ENCODE peak calls at places on chromosomes 4 and X, in five cellular contexts. J is CD8-positive, alpha-beta memory T cell; K is naive thymus-derived CD4-positive, alpha-beta T cell; T is mammary epithelial cell; I is HCT116. V is an unnamed sample.

GRCh38 chr4:140096483-140096861 is 57.5 kb downstream of the MAML3 start:
- DNase-seq in T (no peak), K (no peak), I (no peak), J (no peak), V (no peak)

GRCh38 chr4:105061136-105061696 is 85.5 kb upstream of the TET2 start:
- DNase-seq in I (peak; percentile 28), T (peak; percentile 84), K (no peak), J (peak; percentile 3), V (no peak)

GRCh38 chr4:32864713-32865351 is 2144.7 kb downstream of the PCDH7 start:
- DNase-seq in T (no peak), I (no peak), K (no peak), J (no peak), V (no peak)

GRCh38 chr4:33381806-33382205 is 2661.6 kb downstream of the PCDH7 start:
- DNase-seq in T (no peak), I (no peak), K (no peak), J (no peak), V (no peak)

GRCh38 chrX:97740044-97740443 is 856.3 kb downstream of the RPA4 start:
- DNase-seq in I (no peak), K (no peak), T (peak; percentile 71), J (no peak), V (no peak)

GRCh38 chrX:102604327-102604726 is 5.0 kb downstream of the ARMCX5 start:
- DNase-seq in K (no peak), I (no peak), J (no peak), T (no peak), V (no peak)

GRCh38 chr4:151841107-151841506 is 80.3 kb upstream of the GATB start:
- DNase-seq in I (no peak), J (no peak), K (no peak), T (no peak), V (no peak)

GRCh38 chrX:40448793-40449192 is 132.0 kb upstream of the ATP6AP2 start:
- DNase-seq in J (no peak), T (no peak), I (no peak), K (no peak), V (no peak)

GRCh38 chr4:173436866-173437265 is 38.0 kb upstream of the SCRG1 start:
- DNase-seq in K (no peak), J (no peak), T (no peak), I (no peak), V (no peak)

GRCh38 chr4:26823583-26823982 is 37.1 kb upstream of the STIM2 start:
- DNase-seq in K (no peak), J (no peak), I (no peak), T (no peak), V (no peak)

GRCh38 chrX:49838374-49838773 is 9.3 kb downstream of the PAGE4 start:
- DNase-seq in T (peak; percentile 20), J (no peak), I (peak; percentile 16), K (no peak), V (no peak)

GRCh38 chrX:19121898-19122640 is at the start of gene ADGRG2:
- DNase-seq in K (no peak), T (peak; percentile 25), I (no peak), J (no peak), V (no peak)

GRCh38 chr4:182881928-182882327 is 35.3 kb downstream of the DCTD start:
- DNase-seq in I (no peak), J (no peak), T (no peak), K (no peak), V (no peak)

GRCh38 chrX:12396584-12396983 is 258.3 kb downstream of the FRMPD4 start:
- DNase-seq in T (no peak), K (no peak), J (no peak), I (no peak), V (no peak)

GRCh38 chrX:12403474-12404082 is 265.3 kb downstream of the FRMPD4 start:
- DNase-seq in K (no peak), T (peak; percentile 5), I (no peak), J (no peak), V (no peak)

GRCh38 chrX:12405306-12405705 is 267.0 kb downstream of the FRMPD4 start:
- DNase-seq in T (no peak), I (no peak), K (no peak), J (no peak), V (no peak)

GRCh38 chrX:12401252-12401651 is 263.0 kb downstream of the FRMPD4 start:
- DNase-seq in K (no peak), J (no peak), I (no peak), T (no peak), V (no peak)

DNA sequence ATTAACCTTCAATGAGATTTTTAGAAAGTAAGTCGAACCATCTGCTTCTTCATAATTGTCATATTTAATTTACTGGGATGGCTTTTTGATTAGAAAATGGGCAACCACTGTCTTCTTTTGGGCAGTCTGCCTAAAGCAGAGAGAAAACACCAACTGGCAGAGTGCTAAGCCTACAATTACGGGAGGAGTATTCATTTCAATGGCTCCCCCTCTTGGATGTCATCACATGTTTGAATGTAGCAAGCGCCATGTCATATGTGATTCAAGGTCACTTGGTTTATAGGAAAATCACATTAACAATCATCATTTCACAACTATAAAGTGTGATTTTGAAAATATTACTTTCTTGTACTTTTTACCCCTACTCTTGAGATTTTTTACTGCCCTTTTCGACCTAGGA is 261.9 kb downstream of the FRMPD4 start:
- DNase-seq in I (no peak), T (no peak), K (no peak), J (no peak), V (no peak)
- H3K27me3 ChIP-seq in I (no peaks in the 10 kb centered on the region), T (no peaks in the 10 kb centered on the region), K (no peaks in the 10 kb centered on the region), J (no peaks in the 10 kb centered on the region), V (no peaks in the 10 kb centered on the region)

DNA sequence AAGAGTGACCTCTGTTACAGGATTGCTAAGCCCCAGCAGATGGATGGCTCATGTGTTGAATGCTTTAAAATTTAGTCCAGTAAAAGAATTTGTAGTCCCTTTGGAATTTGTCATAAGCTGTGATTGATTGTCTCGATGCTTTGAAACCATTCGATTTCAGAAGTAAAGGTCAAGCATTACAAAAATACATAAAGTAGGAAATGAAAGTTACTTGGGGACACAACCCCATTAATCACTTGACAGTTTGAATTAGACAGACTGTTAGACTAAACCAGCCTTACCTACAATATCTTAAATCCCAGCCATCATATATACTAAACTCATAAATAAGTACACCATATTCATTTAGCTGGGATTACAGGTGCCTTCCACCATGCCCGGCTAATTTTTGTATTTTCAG is 6.6 kb downstream of the REST start:
- DNase-seq in I (no peak), J (no peak), T (no peak), K (no peak), V (no peak)
- H3K27ac ChIP-seq in I (no peak overlapping the region), J (no peak overlapping the region), T (no peak overlapping the region), K (no peak overlapping the region), V (no peak overlapping the region)

GRCh38 chr4:1058997-1059665 is 47.7 kb downstream of the FGFRL1 start:
- DNase-seq in J (no peak), T (no peak), K (no peak), I (no peak), V (no peak)

GRCh38 chr4:1057403-1057745 is 45.9 kb downstream of the FGFRL1 start:
- DNase-seq in T (no peak), K (no peak), I (no peak), J (no peak), V (no peak)

GRCh38 chr4:1058198-1058996 is 47.0 kb downstream of the FGFRL1 start:
- DNase-seq in K (no peak), T (no peak), I (no peak), J (no peak), V (no peak)

GRCh38 chr4:1055721-1056590 is 44.5 kb downstream of the FGFRL1 start:
- DNase-seq in K (peak; percentile 87), J (peak; percentile 93), T (no peak), I (no peak), V (peak; percentile 70)

DNA sequence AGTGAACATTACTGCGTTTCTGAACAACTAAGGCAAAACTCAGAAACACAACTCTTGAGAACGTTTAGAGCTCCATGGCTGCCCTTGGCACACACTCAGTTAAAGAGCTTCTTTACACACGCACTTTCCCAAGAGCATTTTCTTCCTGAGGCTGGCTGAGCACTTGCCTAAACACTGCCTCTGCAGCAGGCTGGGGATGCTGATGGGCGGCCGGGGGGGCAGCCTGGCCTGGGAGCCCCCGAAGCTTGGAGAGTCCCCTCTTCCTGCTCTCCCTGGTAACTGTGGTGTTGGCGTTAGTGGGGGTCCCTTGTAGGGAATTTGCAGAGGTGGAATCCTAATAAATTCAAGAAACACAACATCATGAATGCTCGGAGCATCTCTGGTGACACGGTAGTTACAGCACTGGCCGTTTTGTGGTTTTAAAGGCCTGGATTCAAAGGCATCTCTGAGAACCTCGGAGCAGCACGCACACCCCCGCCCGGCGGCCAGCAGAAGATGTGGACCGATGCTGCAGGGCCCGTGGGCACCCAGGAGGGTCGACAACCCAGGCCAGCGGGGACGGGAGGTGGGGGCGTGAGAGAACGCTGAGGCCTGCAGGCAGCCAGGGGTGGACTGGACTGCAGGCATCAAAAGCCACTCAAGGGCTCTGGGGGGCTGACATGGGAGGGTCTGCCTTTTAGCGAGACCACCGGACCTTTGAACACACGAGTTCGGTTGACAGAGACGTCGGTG is 45.4 kb downstream of the FGFRL1 start:
- DNase-seq in J (no peak), I (no peak), K (no peak), T (no peak), V (no peak)
- H3K27me3 ChIP-seq in J (no peaks in the 10 kb centered on the region), I (peaks cover 16% of the 10 kb centered on the region), K (no peaks in the 10 kb centered on the region), T (peaks cover 28% of the 10 kb centered on the region), V (no peaks in the 10 kb centered on the region)

GRCh38 chr4:80197601-80198444 is 520 bp downstream of the PRDM8 start:
- DNase-seq in I (no peak), K (no peak), J (no peak), T (no peak), V (no peak)
- H3K27ac ChIP-seq in I (no peak overlapping the region), K (no peak overlapping the region), J (no peak overlapping the region), T (no peak overlapping the region), V (no peak overlapping the region)

GRCh38 chr4:16051132-16051531 is 32.7 kb downstream of the PROM1 start:
- DNase-seq in I (no peak), K (no peak), T (no peak), J (no peak), V (no peak)
- H3K27me3 ChIP-seq in I (no peaks in the 10 kb centered on the region), K (no peaks in the 10 kb centered on the region), T (peaks cover 5% of the 10 kb centered on the region), J (peaks cover 6% of the 10 kb centered on the region), V (peaks cover 2% of the 10 kb centered on the region)

GRCh38 chrX:131729295-131729694 is 185.4 kb downstream of the OR13H1 start:
- DNase-seq in K (peak; percentile 73), J (peak; percentile 81), I (no peak), T (peak; percentile 76), V (no peak)
- H3K27ac ChIP-seq in K (peak overlapping the region; percentile 56), J (no peak overlapping the region), I (no peak overlapping the region), T (peak overlapping the region; percentile 36), V (no peak overlapping the region)

GRCh38 chr4:97548186-97548585 is 595.1 kb downstream of the STPG2 start:
- DNase-seq in T (no peak), J (no peak), K (no peak), I (no peak), V (no peak)

DNA sequence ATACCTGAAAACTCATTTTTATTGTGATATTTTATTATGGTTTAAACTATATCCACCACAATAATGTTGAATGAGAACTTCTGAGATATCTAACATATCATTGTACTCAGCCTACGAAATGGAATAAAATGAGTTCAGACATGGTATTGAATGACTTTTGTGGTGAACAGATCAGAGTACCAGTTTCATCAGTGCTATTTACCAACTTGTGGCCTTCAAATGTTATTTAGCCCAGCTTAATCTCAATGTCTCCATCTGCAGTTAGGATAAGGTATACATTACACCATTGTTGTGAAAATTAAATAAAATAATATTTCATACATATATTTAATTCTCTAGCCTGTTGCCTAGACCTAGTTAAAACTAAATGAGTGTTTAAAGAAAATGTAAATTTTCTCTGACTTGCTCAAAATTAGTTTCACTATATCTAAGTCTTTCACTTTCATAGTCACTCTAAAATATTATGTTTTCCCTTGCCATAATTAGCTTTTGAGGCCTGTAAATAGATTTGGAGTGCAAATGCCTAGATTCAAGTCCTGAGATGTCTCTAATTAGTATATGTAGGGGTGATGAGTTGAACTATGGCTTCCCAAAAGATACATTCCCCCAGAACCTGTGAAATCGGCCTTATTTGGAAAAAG is 594.2 kb downstream of the STPG2 start:
- DNase-seq in J (no peak), I (peak; percentile 3), T (peak; percentile 2), K (no peak), V (no peak)
- H3K27me3 ChIP-seq in J (no peaks in the 10 kb centered on the region), I (no peaks in the 10 kb centered on the region), T (no peaks in the 10 kb centered on the region), K (no peaks in the 10 kb centered on the region), V (no peaks in the 10 kb centered on the region)

V was measured in effector memory CD4-positive, alpha-beta T cell.